ENCODE peak calls at places on chromosomes 5 and 9, in four cellular contexts. H is hippocampal formation, I is esophagus squamous epithelium, P is mesothelial cell of epicardium. U is an unnamed sample.

GRCh38 chr5:69115526-69115925 is 21.7 kb downstream of the SLC30A5 start:
- DNase-seq in I (no peak), H (no peak), P (no peak), U (no peak)

GRCh38 chr5:89203611-89204010 is 320.6 kb upstream of the MEF2C start:
- DNase-seq in P (no peak), I (no peak), H (no peak), U (no peak)

GRCh38 chr5:17269201-17269600 is 51.8 kb downstream of the BASP1 start:
- DNase-seq in I (no peak), H (no peak), P (no peak), U (no peak)

GRCh38 chr5:175596818-175597217 is 61.1 kb upstream of the HRH2 start:
- DNase-seq in H (no peak), I (no peak), P (no peak), U (no peak)

GRCh38 chr9:129131300-129132145 is 20.3 kb downstream of the PTPA start:
- DNase-seq in P (peak), H (peak), I (no peak), U (no peak)

GRCh38 chr5:172414618-172415599 is 39.4 kb downstream of the SH3PXD2B start:
- DNase-seq in P (no peak), H (no peak), I (no peak), U (no peak)

GRCh38 chr5:180012316-180012715 is 59.2 kb downstream of the RNF130 start:
- DNase-seq in P (no peak), I (no peak), H (no peak), U (no peak)

GRCh38 chr5:69261034-69261433 is 26.3 kb downstream of the CDK7 start:
- DNase-seq in I (no peak), P (no peak), H (no peak), U (no peak)

GRCh38 chr5:13601152-13601551 is 343.3 kb downstream of the DNAH5 start:
- DNase-seq in I (no peak), H (no peak), P (no peak), U (no peak)

GRCh38 chr5:35938518-35939227 is at the start of gene CAPSL:
- DNase-seq in I (no peak), P (peak), H (peak), U (no peak)

GRCh38 chr5:122351416-122352157 is 39.5 kb downstream of the SNCAIP start:
- DNase-seq in H (no peak), P (no peak), I (no peak), U (no peak)

GRCh38 chr5:58394326-58394725 is 65.6 kb downstream of the PLK2 start:
- DNase-seq in I (no peak), H (no peak), P (no peak), U (no peak)

GRCh38 chr5:55062039-55062779 is 38.2 kb downstream of the GZMK start:
- DNase-seq in H (no peak), P (no peak), I (no peak), U (no peak)

GRCh38 chr5:179777909-179778308 is 15.9 kb upstream of the LTC4S start:
- DNase-seq in P (no peak), I (no peak), H (no peak), U (no peak)

GRCh38 chr5:91535508-91535907 is 152.4 kb upstream of the ARRDC3 start:
- DNase-seq in H (no peak), P (no peak), I (no peak), U (no peak)

GRCh38 chr9:108609227-108609894 is 246.4 kb downstream of the ACTL7B start:
- DNase-seq in I (no peak), P (no peak), H (no peak), U (no peak)

GRCh38 chr9:75892168-75892901 is 1.9 kb downstream of the PCSK5 start:
- DNase-seq in H (peak), P (peak), I (no peak), U (no peak)

GRCh38 chr5:79059674-79060073 is 9.8 kb downstream of the DMGDH start:
- DNase-seq in I (no peak), H (no peak), P (no peak), U (no peak)

GRCh38 chr9:37433754-37434435 is 11.4 kb downstream of the GRHPR start:
- DNase-seq in P (no peak), I (no peak), H (peak), U (no peak)

GRCh38 chr5:55303238-55303690 is 4.2 kb downstream of the DHX29 start:
- DNase-seq in P (no peak), H (no peak), I (no peak), U (no peak)

GRCh38 chr5:130514984-130515690 is 610.9 kb downstream of the CHSY3 start:
- DNase-seq in P (no peak), I (no peak), H (no peak), U (no peak)

GRCh38 chr5:168426864-168427172 is 59.5 kb upstream of the RARS1 start:
- DNase-seq in I (no peak), P (no peak), H (no peak), U (no peak)

GRCh38 chr5:107812570-107813141 is 141.9 kb upstream of the EFNA5 start:
- DNase-seq in P (no peak), I (no peak), H (no peak), U (no peak)

GRCh38 chr9:114033397-114034103 is 44.5 kb downstream of the AMBP start:
- DNase-seq in I (no peak), P (peak), H (peak), U (no peak)